ENCODE peak calls at places on chromosomes 1 and 21, in seven cellular contexts. J is astrocyte, L is T-cell, Y is pulmonary artery endothelial cell, O is tibial nerve, T is RWPE1, K is GM18507. Q is an unnamed sample.

GRCh38 chr1:167554028-167554779 is 642 bp upstream of the CREG1 start:
- DNase-seq in Y (no peak), J (no peak), T (no peak), O (no peak), L (no peak), K (no peak), Q (no peak)

GRCh38 chr1:226816585-226816984 is 53.8 kb upstream of the PSEN2 start:
- DNase-seq in K (no peak), T (no peak), O (no peak), L (no peak), Y (no peak), J (peak; percentile 95), Q (peak; percentile 96)

GRCh38 chr1:102757363-102757762 is 351.0 kb downstream of the COL11A1 start:
- DNase-seq in O (no peak), L (no peak), K (no peak), T (no peak), J (no peak), Y (no peak), Q (no peak)

GRCh38 chr1:20008391-20008841 is 29.0 kb upstream of the PLA2G2A start:
- DNase-seq in L (no peak), Y (no peak), T (no peak), J (peak; percentile 62), K (no peak), O (peak; percentile 6), Q (peak; percentile 2)

GRCh38 chr1:53068314-53069084 is 6.5 kb downstream of the PODN start:
- DNase-seq in L (no peak), O (no peak), J (no peak), T (no peak), Y (no peak), K (no peak), Q (no peak)

GRCh38 chr21:43194303-43195130 is 25.7 kb downstream of the CRYAA start:
- DNase-seq in O (peak; percentile 4), Y (no peak), J (no peak), T (no peak), L (no peak), K (no peak), Q (no peak)

GRCh38 chr1:165376041-165376810 is 19.7 kb upstream of the LMX1A start:
- DNase-seq in T (peak; percentile 51), J (peak; percentile 85), Y (peak; percentile 55), K (no peak), O (peak; percentile 89), L (peak; percentile 19), Q (peak; percentile 87)

GRCh38 chr21:35753308-35753707 is 307.0 kb downstream of the SETD4 start:
- DNase-seq in O (no peak), L (no peak), K (no peak), T (no peak), Y (no peak), J (no peak), Q (no peak)